ENCODE peak calls at places on chromosomes 13 and 19, in seven cellular contexts. A, O, G, H, X, D and Y are unnamed samples.

GRCh38 chr13:94967183-94968039 is 255.1 kb upstream of the SOX21 start:
- DNase-seq in G (no peak), D (peak), A (no peak), O (no peak), H (peak), X (no peak), Y (no peak)

GRCh38 chr19:53432088-53432661 is 391 bp downstream of the ZNF761 start:
- DNase-seq in H (no peak), A (peak), X (peak), G (peak), O (no peak), D (peak), Y (peak)

GRCh38 chr19:12567951-12568350 is 16.7 kb upstream of the ZNF564 start:
- DNase-seq in X (no peak), O (no peak), H (no peak), D (no peak), G (no peak), A (no peak), Y (peak)

GRCh38 chr13:83941669-83942335 is 59.5 kb upstream of the SLITRK1 start:
- DNase-seq in D (no peak), H (no peak), O (no peak), X (no peak), A (no peak), G (no peak), Y (no peak)

GRCh38 chr13:87005511-87005910 is 665.7 kb upstream of the SLITRK5 start:
- DNase-seq in G (no peak), H (no peak), X (no peak), O (no peak), A (no peak), D (no peak), Y (no peak)

GRCh38 chr13:50893211-50893852 is 16.3 kb upstream of the RNASEH2B start:
- DNase-seq in A (no peak), H (no peak), G (no peak), X (no peak), D (peak), O (peak), Y (peak)

GRCh38 chr13:43528992-43529391 is 257.8 kb downstream of the ENOX1 start:
- DNase-seq in A (no peak), G (no peak), H (no peak), O (no peak), D (no peak), X (no peak), Y (peak)

GRCh38 chr19:48471836-48472235 is 2.7 kb downstream of the CYTH2 start:
- DNase-seq in X (no peak), G (no peak), D (no peak), O (no peak), A (no peak), H (no peak), Y (no peak)

GRCh38 chr13:44561352-44561751 is 14.8 kb downstream of the TSC22D1 start:
- DNase-seq in O (no peak), G (no peak), A (no peak), H (no peak), D (no peak), X (no peak), Y (no peak)

GRCh38 chr13:22262328-22262920 is 591.6 kb downstream of the FGF9 start:
- DNase-seq in X (no peak), G (no peak), O (no peak), H (no peak), D (no peak), A (no peak), Y (no peak)

GRCh38 chr13:32125746-32126145 is 94.2 kb downstream of the FRY start:
- DNase-seq in D (no peak), G (no peak), O (no peak), H (no peak), X (no peak), A (no peak), Y (no peak)

GRCh38 chr13:27053902-27054595 is 117.6 kb downstream of the USP12 start:
- DNase-seq in X (no peak), H (no peak), D (peak), A (no peak), G (no peak), O (no peak), Y (peak)

GRCh38 chr13:49540552-49540951 is 44.8 kb downstream of the PHF11 start:
- DNase-seq in G (no peak), X (no peak), H (no peak), A (no peak), D (peak), O (no peak), Y (peak)